ENCODE peak calls at places on chromosomes 16 and 17, in seven cellular contexts. One of them, this sample, is unnamed.

GRCh38 chr16:50692999-50693781 is at the start of gene NOD2:
- DNase-seq in ascending aorta: no peak
- DNase-seq in left ventricle myocardium inferior: no peak
- DNase-seq in AG10803: peak
- DNase-seq in thoracic aorta: no peak
- DNase-seq in brain microvascular endothelial cell: no peak
- DNase-seq in neural progenitor cell: peak
- DNase-seq in this sample: no peak

GRCh38 chr16:88784074-88784855 is 755 bp downstream of the PIEZO1 start:
- DNase-seq in left ventricle myocardium inferior: peak
- DNase-seq in ascending aorta: peak
- DNase-seq in neural progenitor cell: peak
- DNase-seq in AG10803: peak
- DNase-seq in thoracic aorta: no peak
- DNase-seq in brain microvascular endothelial cell: peak
- DNase-seq in this sample: no peak

GRCh38 chr17:34619687-34620217 is 40.4 kb downstream of the TMEM132E start:
- DNase-seq in ascending aorta: no peak
- DNase-seq in left ventricle myocardium inferior: no peak
- DNase-seq in brain microvascular endothelial cell: no peak
- DNase-seq in neural progenitor cell: no peak
- DNase-seq in AG10803: no peak
- DNase-seq in thoracic aorta: no peak
- DNase-seq in this sample: no peak

GRCh38 chr17:58333396-58334207 is 5.0 kb upstream of the TSPOAP1 start:
- DNase-seq in brain microvascular endothelial cell: no peak
- DNase-seq in neural progenitor cell: no peak
- DNase-seq in left ventricle myocardium inferior: no peak
- DNase-seq in thoracic aorta: no peak
- DNase-seq in ascending aorta: no peak
- DNase-seq in AG10803: no peak
- DNase-seq in this sample: no peak

GRCh38 chr16:30446203-30446595 is 525 bp upstream of the SEPHS2 start:
- DNase-seq in left ventricle myocardium inferior: no peak
- DNase-seq in ascending aorta: no peak
- DNase-seq in thoracic aorta: no peak
- DNase-seq in brain microvascular endothelial cell: no peak
- DNase-seq in AG10803: no peak
- DNase-seq in neural progenitor cell: no peak
- DNase-seq in this sample: no peak

GRCh38 chr17:78979780-78980623 is at the start of gene LGALS3BP:
- DNase-seq in brain microvascular endothelial cell: peak
- DNase-seq in left ventricle myocardium inferior: peak
- DNase-seq in AG10803: peak
- DNase-seq in thoracic aorta: no peak
- DNase-seq in neural progenitor cell: peak
- DNase-seq in ascending aorta: no peak
- DNase-seq in this sample: no peak

GRCh38 chr16:78918805-78919204 is 681.7 kb downstream of the MAF start:
- DNase-seq in neural progenitor cell: no peak
- DNase-seq in brain microvascular endothelial cell: no peak
- DNase-seq in thoracic aorta: no peak
- DNase-seq in AG10803: no peak
- DNase-seq in left ventricle myocardium inferior: no peak
- DNase-seq in ascending aorta: no peak
- DNase-seq in this sample: no peak

GRCh38 chr16:89256651-89257254 is 39.2 kb downstream of the ZNF778 start:
- DNase-seq in AG10803: peak
- DNase-seq in ascending aorta: no peak
- DNase-seq in neural progenitor cell: peak
- DNase-seq in thoracic aorta: no peak
- DNase-seq in left ventricle myocardium inferior: peak
- DNase-seq in brain microvascular endothelial cell: peak
- DNase-seq in this sample: no peak

GRCh38 chr17:39763046-39763800 is 25.5 kb downstream of the GRB7 start:
- DNase-seq in thoracic aorta: no peak
- DNase-seq in left ventricle myocardium inferior: no peak
- DNase-seq in ascending aorta: no peak
- DNase-seq in brain microvascular endothelial cell: no peak
- DNase-seq in AG10803: peak
- DNase-seq in neural progenitor cell: no peak
- DNase-seq in this sample: no peak

GRCh38 chr17:31095239-31096105 is 695 bp downstream of the NF1 start:
- DNase-seq in thoracic aorta: peak
- DNase-seq in AG10803: peak
- DNase-seq in neural progenitor cell: peak
- DNase-seq in brain microvascular endothelial cell: no peak
- DNase-seq in left ventricle myocardium inferior: peak
- DNase-seq in ascending aorta: no peak
- DNase-seq in this sample: no peak

GRCh38 chr17:10050597-10051101 is 145.6 kb upstream of the RCVRN start:
- DNase-seq in AG10803: peak
- DNase-seq in left ventricle myocardium inferior: no peak
- DNase-seq in thoracic aorta: no peak
- DNase-seq in neural progenitor cell: no peak
- DNase-seq in ascending aorta: no peak
- DNase-seq in brain microvascular endothelial cell: no peak
- DNase-seq in this sample: peak

GRCh38 chr17:8002646-8003593 is 505 bp downstream of the GUCY2D start:
- DNase-seq in left ventricle myocardium inferior: no peak
- DNase-seq in AG10803: no peak
- DNase-seq in brain microvascular endothelial cell: no peak
- DNase-seq in thoracic aorta: no peak
- DNase-seq in neural progenitor cell: peak
- DNase-seq in ascending aorta: no peak
- DNase-seq in this sample: no peak

GRCh38 chr17:72258711-72259110 is 137.9 kb downstream of the SOX9 start:
- DNase-seq in left ventricle myocardium inferior: no peak
- DNase-seq in AG10803: no peak
- DNase-seq in thoracic aorta: no peak
- DNase-seq in brain microvascular endothelial cell: no peak
- DNase-seq in neural progenitor cell: no peak
- DNase-seq in ascending aorta: no peak
- DNase-seq in this sample: no peak

GRCh38 chr17:76265624-76266243 is 586 bp downstream of the UBALD2 start:
- DNase-seq in left ventricle myocardium inferior: peak
- DNase-seq in AG10803: peak
- DNase-seq in neural progenitor cell: peak
- DNase-seq in ascending aorta: no peak
- DNase-seq in thoracic aorta: no peak
- DNase-seq in brain microvascular endothelial cell: no peak
- DNase-seq in this sample: no peak

GRCh38 chr17:7880076-7880868 is 8.3 kb upstream of the CHD3 start:
- DNase-seq in brain microvascular endothelial cell: no peak
- DNase-seq in AG10803: no peak
- DNase-seq in neural progenitor cell: no peak
- DNase-seq in left ventricle myocardium inferior: no peak
- DNase-seq in thoracic aorta: no peak
- DNase-seq in ascending aorta: no peak
- DNase-seq in this sample: no peak

GRCh38 chr16:57938936-57939871 is 31.7 kb downstream of the CNGB1 start:
- DNase-seq in ascending aorta: no peak
- DNase-seq in thoracic aorta: no peak
- DNase-seq in neural progenitor cell: no peak
- DNase-seq in AG10803: peak
- DNase-seq in brain microvascular endothelial cell: peak
- DNase-seq in left ventricle myocardium inferior: peak
- DNase-seq in this sample: no peak

GRCh38 chr16:66959645-66960177 is 1.4 kb upstream of the CES3 start:
- DNase-seq in neural progenitor cell: no peak
- DNase-seq in brain microvascular endothelial cell: no peak
- DNase-seq in thoracic aorta: no peak
- DNase-seq in left ventricle myocardium inferior: peak
- DNase-seq in ascending aorta: no peak
- DNase-seq in AG10803: no peak
- DNase-seq in this sample: no peak

GRCh38 chr17:32609085-32609484 is 122.3 kb downstream of the CDK5R1 start:
- DNase-seq in neural progenitor cell: no peak
- DNase-seq in left ventricle myocardium inferior: peak
- DNase-seq in AG10803: peak
- DNase-seq in thoracic aorta: no peak
- DNase-seq in brain microvascular endothelial cell: no peak
- DNase-seq in ascending aorta: no peak
- DNase-seq in this sample: peak

DNA sequence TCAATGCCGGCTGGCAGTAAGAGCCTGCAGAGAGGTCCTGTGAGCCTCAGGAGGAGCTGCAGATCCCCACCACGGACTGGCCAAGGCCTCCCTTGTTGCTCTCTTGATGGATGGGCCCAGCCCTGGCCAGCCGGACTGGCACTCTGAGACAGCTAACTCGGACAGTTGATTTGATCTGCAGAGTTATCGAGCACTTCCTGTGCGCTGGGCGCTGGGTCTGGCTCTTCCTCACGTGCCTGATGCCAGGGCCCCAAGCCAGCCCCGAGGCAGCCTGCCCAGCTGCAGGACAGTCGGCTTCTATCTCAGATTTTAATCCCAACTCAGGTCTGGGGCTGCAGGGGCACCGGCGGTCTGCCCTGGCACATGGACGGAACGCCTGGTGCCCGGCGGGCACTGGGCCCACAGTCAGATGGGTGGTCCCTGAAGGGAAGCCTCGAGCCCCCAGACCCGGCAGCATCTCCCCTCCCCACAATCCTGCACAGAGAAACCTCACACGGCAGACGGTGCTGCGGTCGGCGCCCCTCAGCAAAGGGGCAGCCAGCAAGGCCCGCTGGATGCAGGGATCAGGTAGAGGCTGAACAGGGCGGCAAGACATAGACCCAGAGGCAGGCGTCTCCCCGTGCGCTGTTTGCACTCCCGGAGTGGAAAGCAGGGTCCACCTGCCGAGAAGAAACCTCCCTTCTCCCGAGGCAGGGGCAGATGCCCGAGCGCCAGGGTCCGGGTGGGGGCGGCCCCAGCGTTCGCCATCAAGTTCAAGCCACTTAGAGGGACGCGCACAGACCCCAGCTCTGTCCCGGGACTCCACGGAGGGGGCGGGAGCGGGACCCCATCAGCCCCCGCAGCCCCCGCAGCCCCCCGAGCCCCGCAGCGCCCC is 34.0 kb downstream of the TIMM22 start:
- DNase-seq in ascending aorta: no peak
- DNase-seq in left ventricle myocardium inferior: peak
- DNase-seq in thoracic aorta: no peak
- DNase-seq in neural progenitor cell: peak
- DNase-seq in AG10803: peak
- DNase-seq in brain microvascular endothelial cell: no peak
- DNase-seq in this sample: no peak
- H3K4me3 ChIP-seq in ascending aorta: peak
- H3K4me3 ChIP-seq in left ventricle myocardium inferior: peak
- H3K4me3 ChIP-seq in thoracic aorta: peak
- H3K4me3 ChIP-seq in neural progenitor cell: peak
- H3K4me3 ChIP-seq in AG10803: no peak
- H3K4me3 ChIP-seq in brain microvascular endothelial cell: no peak
- H3K4me3 ChIP-seq in this sample: no peak

GRCh38 chr16:82088483-82088882 is 53.4 kb downstream of the HSD17B2 start:
- DNase-seq in neural progenitor cell: no peak
- DNase-seq in left ventricle myocardium inferior: no peak
- DNase-seq in ascending aorta: no peak
- DNase-seq in thoracic aorta: no peak
- DNase-seq in brain microvascular endothelial cell: no peak
- DNase-seq in AG10803: peak
- DNase-seq in this sample: no peak

GRCh38 chr16:82082543-82083244 is 47.6 kb downstream of the HSD17B2 start:
- DNase-seq in neural progenitor cell: no peak
- DNase-seq in thoracic aorta: no peak
- DNase-seq in brain microvascular endothelial cell: peak
- DNase-seq in AG10803: peak
- DNase-seq in left ventricle myocardium inferior: no peak
- DNase-seq in ascending aorta: no peak
- DNase-seq in this sample: no peak

GRCh38 chr16:82083710-82084353 is 48.8 kb downstream of the HSD17B2 start:
- DNase-seq in neural progenitor cell: no peak
- DNase-seq in AG10803: no peak
- DNase-seq in left ventricle myocardium inferior: no peak
- DNase-seq in thoracic aorta: no peak
- DNase-seq in ascending aorta: no peak
- DNase-seq in brain microvascular endothelial cell: no peak
- DNase-seq in this sample: no peak

GRCh38 chr16:82082097-82082496 is 47.0 kb downstream of the HSD17B2 start:
- DNase-seq in thoracic aorta: no peak
- DNase-seq in left ventricle myocardium inferior: no peak
- DNase-seq in neural progenitor cell: no peak
- DNase-seq in ascending aorta: no peak
- DNase-seq in AG10803: no peak
- DNase-seq in brain microvascular endothelial cell: no peak
- DNase-seq in this sample: no peak

GRCh38 chr16:82085380-82085779 is 50.3 kb downstream of the HSD17B2 start:
- DNase-seq in neural progenitor cell: no peak
- DNase-seq in AG10803: no peak
- DNase-seq in brain microvascular endothelial cell: no peak
- DNase-seq in left ventricle myocardium inferior: no peak
- DNase-seq in thoracic aorta: no peak
- DNase-seq in ascending aorta: no peak
- DNase-seq in this sample: no peak
- TF ChIP-seq CTCF in neural progenitor cell: no peak
- TF ChIP-seq CTCF in AG10803: no peak
- TF ChIP-seq CTCF in brain microvascular endothelial cell: no peak
- TF ChIP-seq CTCF in left ventricle myocardium inferior: no peak
- TF ChIP-seq CTCF in thoracic aorta: no peak
- TF ChIP-seq CTCF in ascending aorta: no peak
- TF ChIP-seq CTCF in this sample: no peak

GRCh38 chr17:81508639-81509047 is 4.0 kb downstream of the ACTG1 start:
- DNase-seq in thoracic aorta: no peak
- DNase-seq in left ventricle myocardium inferior: no peak
- DNase-seq in ascending aorta: no peak
- DNase-seq in AG10803: peak
- DNase-seq in brain microvascular endothelial cell: no peak
- DNase-seq in neural progenitor cell: no peak
- DNase-seq in this sample: no peak
- H3K4me3 ChIP-seq in thoracic aorta: peak
- H3K4me3 ChIP-seq in left ventricle myocardium inferior: peak
- H3K4me3 ChIP-seq in ascending aorta: peak
- H3K4me3 ChIP-seq in AG10803: peak
- H3K4me3 ChIP-seq in brain microvascular endothelial cell: peak
- H3K4me3 ChIP-seq in neural progenitor cell: peak
- H3K4me3 ChIP-seq in this sample: peak

DNA sequence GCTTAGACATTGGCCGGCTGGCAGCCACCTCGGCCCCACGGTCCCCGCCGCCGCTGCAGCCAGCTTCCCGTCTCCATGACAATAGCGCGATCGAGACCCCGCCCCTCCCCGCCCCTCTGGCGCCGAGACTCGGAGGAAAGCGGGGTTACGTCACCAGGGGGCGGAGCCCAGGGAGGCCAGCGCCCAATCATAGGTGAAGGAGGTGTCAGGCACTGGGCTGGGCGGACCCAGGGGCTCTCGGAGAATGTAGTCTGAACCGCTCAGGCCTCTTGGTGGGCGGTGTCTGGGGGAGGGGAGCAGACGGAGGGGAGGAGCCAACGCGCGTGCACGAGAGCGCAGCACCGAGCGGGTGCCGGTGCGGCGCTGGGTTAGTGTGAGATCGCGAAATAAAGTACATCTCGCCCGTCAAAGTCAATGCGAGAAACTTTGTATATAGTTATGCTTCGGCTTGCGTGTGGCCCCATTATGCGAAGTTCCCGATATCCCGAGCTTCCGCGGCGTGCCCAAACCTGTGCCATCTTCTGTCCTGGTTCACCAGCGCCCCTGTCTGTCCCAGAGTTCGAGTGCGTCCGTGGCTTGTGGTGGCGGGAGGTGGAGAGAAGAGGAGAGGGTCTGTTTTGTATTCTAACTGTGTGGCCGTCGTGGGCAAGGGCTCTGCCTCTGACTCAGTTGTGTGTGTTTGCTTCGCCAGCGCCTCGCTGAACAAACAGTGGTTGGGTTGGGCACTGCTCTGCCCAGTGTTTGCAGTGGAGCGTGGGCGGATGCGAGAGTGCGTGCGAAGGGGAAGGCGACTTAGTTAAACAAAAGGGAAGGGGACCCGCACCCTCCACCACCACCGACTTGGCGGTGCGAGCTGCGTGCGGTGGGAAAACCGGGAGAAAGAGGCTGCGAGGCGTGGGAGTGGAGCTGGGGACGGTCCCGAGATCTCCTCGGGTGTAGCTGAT is 1.3 kb upstream of the IRX5 start:
- DNase-seq in AG10803: peak
- DNase-seq in neural progenitor cell: peak
- DNase-seq in brain microvascular endothelial cell: peak
- DNase-seq in left ventricle myocardium inferior: peak
- DNase-seq in ascending aorta: peak
- DNase-seq in thoracic aorta: peak
- DNase-seq in this sample: peak
- TF ChIP-seq CTCF in AG10803: peak
- TF ChIP-seq CTCF in neural progenitor cell: peak
- TF ChIP-seq CTCF in brain microvascular endothelial cell: peak
- TF ChIP-seq CTCF in left ventricle myocardium inferior: peak
- TF ChIP-seq CTCF in ascending aorta: peak
- TF ChIP-seq CTCF in thoracic aorta: peak
- TF ChIP-seq CTCF in this sample: no peak

This sample was measured in GM12864.